ENCODE peak calls at places on chromosomes 1 and 21, in five cellular contexts. D is lower lobe of right lung, J is ovary, Y is heart left ventricle, K is stomach. I is an unnamed sample.

GRCh38 chr1:230463760-230464159 is 37.6 kb upstream of the PGBD5 start:
- DNase-seq in D (no peak), J (no peak), Y (peak; percentile 18), K (no peak), I (no peak)

GRCh38 chr1:204499511-204500468 is 5.2 kb upstream of the PIK3C2B start:
- DNase-seq in D (no peak), J (no peak), Y (no peak), K (no peak), I (no peak)

GRCh38 chr21:23162213-23162946 is 2164.2 kb downstream of the NCAM2 start:
- DNase-seq in D (no peak), J (no peak), Y (no peak), K (no peak), I (no peak)

GRCh38 chr21:40947713-40948112 is 100.8 kb upstream of the DSCAM start:
- DNase-seq in D (no peak), J (no peak), Y (no peak), K (no peak), I (no peak)

GRCh38 chr1:212415107-212415841 is 588 bp upstream of the PACC1 start:
- DNase-seq in D (no peak), J (no peak), Y (no peak), K (no peak), I (no peak)

GRCh38 chr1:45623972-45624371 is at the start of gene CCDC17:
- DNase-seq in D (no peak), J (no peak), Y (no peak), K (no peak), I (no peak)

GRCh38 chr1:168637350-168637991 is 61.1 kb downstream of the XCL1 start:
- DNase-seq in D (no peak), J (no peak), Y (no peak), K (no peak), I (no peak)

GRCh38 chr1:234326493-234327366 is 46.5 kb upstream of the COA6 start:
- DNase-seq in D (no peak), J (no peak), Y (peak; percentile 23), K (peak; percentile 60), I (peak; percentile 60)

GRCh38 chr1:232226197-232226681 is 403.7 kb downstream of the SIPA1L2 start:
- DNase-seq in D (no peak), J (no peak), Y (no peak), K (no peak), I (no peak)

GRCh38 chr1:61486783-61487505 is 238.0 kb downstream of the TM2D1 start:
- DNase-seq in D (no peak), J (no peak), Y (no peak), K (no peak), I (no peak)

GRCh38 chr1:155964193-155964592 is 14.2 kb downstream of the ARHGEF2 start:
- DNase-seq in D (no peak), J (no peak), Y (no peak), K (no peak), I (no peak)

GRCh38 chr1:155966135-155966534 is 12.2 kb downstream of the ARHGEF2 start:
- DNase-seq in D (no peak), J (no peak), Y (no peak), K (no peak), I (no peak)

GRCh38 chr1:155962599-155963211 is 15.6 kb downstream of the ARHGEF2 start:
- DNase-seq in D (peak; percentile 67), J (no peak), Y (peak; percentile 70), K (peak; percentile 62), I (no peak)

GRCh38 chr1:155960081-155960745 is 18.1 kb downstream of the ARHGEF2 start:
- DNase-seq in D (no peak), J (no peak), Y (no peak), K (no peak), I (no peak)

GRCh38 chr1:155961937-155962336 is 16.4 kb downstream of the ARHGEF2 start:
- DNase-seq in D (no peak), J (no peak), Y (peak; percentile 72), K (peak; percentile 49), I (no peak)
- TF ChIP-seq CTCF in D (peak; percentile 34), J (no peak), Y (peak; percentile 32), K (no peak), I (peak; percentile 31)

DNA sequence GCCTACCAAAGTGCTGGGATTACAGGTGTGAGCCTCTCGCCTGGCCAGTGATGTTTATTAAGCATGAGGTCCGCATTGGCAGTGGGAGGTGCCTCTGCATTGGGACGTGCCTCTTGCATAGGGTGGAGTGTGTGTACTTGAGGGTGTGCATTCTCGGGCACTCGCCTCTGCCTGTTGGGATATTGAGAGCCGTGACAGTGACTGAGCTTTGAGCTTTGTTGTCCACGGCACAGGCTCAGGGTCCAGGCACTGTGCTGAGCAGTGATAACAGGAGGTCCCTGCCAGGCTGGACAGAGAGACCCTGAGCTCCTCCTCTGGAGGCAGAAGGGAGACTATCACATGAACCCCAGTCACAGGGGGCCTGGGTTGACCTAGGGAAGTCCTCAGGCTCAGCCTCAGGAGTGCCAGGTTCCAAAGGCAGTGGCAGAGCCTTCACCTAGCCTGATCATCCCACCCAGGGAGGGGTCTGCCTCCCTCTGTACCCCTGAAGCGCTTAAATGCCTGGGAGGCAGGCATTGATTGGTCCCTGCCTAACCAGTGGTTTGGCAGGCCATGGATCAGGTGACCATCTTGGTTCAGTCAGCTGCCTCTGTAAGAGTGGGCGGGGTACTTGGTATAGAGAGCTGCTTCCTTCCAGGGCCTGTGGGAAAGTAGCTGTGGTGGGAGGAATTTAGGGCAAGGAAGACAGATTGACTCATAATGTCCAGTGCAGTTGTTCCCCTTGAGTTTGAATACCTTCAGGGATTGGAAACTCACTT is 213.8 kb upstream of the TMEM51 start:
- DNase-seq in D (no peak), J (no peak), Y (no peak), K (no peak), I (no peak)
- H3K4me1 ChIP-seq in D (peaks cover 38% of the 10 kb centered on the region), J (peaks cover 22% of the 10 kb centered on the region), Y (peaks cover 4% of the 10 kb centered on the region), K (no peaks in the 10 kb centered on the region), I (peaks cover 4% of the 10 kb centered on the region)

GRCh38 chr1:153364766-153365678 is 7.4 kb downstream of the S100A9 start:
- DNase-seq in D (no peak), J (no peak), Y (no peak), K (no peak), I (no peak)
- TF ChIP-seq CTCF in D (no peak), J (no peak), Y (no peak), K (no peak), I (no peak)

DNA sequence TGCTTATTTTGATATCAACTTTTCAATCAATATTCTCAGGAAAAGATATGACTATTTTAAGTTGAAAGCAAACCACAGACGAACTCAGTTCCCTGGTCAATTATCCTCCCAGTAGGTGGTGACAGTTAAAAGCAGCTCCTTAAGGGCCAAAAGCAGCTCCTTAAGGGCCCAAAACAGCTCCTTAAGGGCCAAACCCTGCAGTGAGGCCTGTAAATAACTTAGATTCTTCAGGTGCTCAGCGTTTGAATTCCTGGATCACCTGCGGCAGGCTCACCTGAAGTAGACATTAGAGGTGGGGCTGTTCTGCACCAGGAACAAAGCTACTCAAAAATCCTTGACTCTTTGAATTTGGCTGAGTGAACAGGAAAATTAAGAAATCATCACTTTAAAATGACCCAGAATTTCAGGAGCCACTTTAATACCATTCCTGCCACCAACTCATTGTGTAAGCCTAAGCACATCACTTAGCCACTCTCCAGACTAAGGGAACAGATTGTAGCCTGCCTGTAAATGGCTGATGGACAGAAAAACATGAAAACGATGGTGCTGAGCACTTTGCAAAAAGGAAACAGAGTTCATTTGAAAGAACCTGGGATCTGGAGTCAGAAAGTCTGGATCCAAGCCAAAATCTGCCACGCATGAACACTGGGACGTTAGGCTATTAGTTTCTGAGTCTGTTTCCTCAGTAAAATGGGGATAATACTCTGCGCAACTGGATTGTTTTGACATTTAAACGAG is 126.9 kb downstream of the LRIG2 start:
- DNase-seq in D (peak; percentile 70), J (no peak), Y (no peak), K (no peak), I (no peak)
- H3K4me1 ChIP-seq in D (peaks cover 12% of the 10 kb centered on the region), J (no peaks in the 10 kb centered on the region), Y (no peaks in the 10 kb centered on the region), K (no peaks in the 10 kb centered on the region), I (no peaks in the 10 kb centered on the region)

DNA sequence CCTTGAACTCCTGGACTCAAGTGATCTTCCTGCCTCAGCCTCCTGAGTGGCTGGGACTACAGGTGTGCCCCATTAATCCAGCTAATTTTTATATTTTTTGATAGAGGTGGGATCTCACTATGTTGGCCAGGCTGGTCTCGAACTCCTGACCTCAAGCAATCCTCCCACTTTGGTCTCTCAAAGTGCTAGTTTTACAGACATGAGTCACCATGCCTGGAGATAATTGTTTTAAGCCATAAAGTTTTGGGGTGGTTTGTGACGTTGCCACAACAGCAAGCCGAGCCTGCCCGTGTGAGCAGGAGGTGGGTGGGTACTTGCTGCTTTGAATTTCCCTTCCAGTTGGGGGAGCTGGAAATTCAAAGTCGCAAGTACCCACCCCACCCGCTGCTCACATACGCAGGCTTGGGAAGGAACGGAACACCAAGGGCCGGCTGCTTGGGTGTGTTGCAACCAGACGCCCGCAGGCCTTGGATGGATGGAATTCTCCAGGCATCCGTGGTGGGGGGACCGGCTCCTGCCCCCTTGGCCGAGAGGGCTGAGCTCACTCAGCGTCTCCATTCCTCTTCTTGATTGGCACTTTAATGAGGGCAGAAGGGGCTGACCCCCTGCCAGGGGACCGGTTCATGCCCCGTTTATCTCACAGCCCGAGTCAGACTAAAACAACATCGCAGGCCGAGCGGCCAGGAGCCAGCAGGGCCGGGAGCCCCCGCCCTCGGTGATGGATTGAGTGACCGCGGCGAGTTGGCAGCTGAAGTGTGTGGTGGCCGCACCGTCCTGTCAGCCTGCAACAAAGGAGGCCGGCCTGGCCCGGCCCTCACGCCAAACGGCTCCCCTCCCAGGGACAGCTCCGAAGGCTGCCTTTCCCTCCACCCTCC is 78.1 kb downstream of the DHRS3 start:
- DNase-seq in D (peak; percentile 77), J (peak; percentile 83), Y (peak; percentile 67), K (peak; percentile 60), I (peak; percentile 65)
- TF ChIP-seq CTCF in D (no peak), J (no peak), Y (no peak), K (no peak), I (peak; percentile 36)

GRCh38 chr1:154206212-154206611 is at the start of gene CFAP141:
- DNase-seq in D (no peak), J (no peak), Y (no peak), K (no peak), I (no peak)

GRCh38 chr1:154207262-154207661 is 1.1 kb upstream of the CFAP141 start:
- DNase-seq in D (no peak), J (no peak), Y (no peak), K (no peak), I (no peak)

GRCh38 chr1:154213274-154213673 is 7.1 kb upstream of the CFAP141 start:
- DNase-seq in D (no peak), J (no peak), Y (no peak), K (no peak), I (no peak)

GRCh38 chr1:154212083-154212482 is 6.0 kb upstream of the CFAP141 start:
- DNase-seq in D (no peak), J (no peak), Y (peak; percentile 37), K (no peak), I (no peak)

DNA sequence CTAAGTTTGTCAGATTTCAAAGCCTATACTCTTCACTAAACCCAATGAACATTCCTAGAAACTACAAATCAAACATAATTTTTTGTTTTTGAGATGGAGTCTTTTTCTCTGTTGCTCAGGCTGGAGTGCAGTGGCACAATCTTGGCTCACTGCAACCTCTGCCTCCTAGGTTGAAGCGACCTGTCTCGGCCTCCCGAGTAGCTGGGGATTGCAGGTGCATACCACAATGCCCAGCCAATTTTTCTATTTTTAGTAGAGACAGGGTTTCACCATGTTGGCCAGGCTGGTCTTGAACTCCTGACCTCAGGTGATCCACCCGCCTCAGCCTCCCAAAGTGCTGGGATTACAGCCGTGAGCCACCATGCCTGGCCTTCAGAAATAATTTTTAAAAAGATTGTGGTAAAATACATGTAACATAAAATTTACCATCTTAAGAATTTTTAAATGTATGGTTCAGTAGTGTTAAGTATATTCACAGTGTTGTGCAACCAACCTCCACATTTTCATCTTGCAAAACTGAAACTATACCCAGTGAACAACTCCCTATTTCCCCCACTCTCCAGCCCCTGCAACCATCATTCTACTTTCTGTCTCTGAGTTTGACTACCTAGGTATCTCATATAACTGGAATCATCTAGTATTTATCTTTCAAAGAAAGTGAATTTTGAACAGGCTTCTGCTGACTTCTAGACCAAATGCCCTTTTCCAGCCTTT is 2.7 kb upstream of the CFAP141 start:
- DNase-seq in D (no peak), J (no peak), Y (no peak), K (no peak), I (no peak)
- H3K4me1 ChIP-seq in D (no peaks in the 10 kb centered on the region), J (no peaks in the 10 kb centered on the region), Y (no peaks in the 10 kb centered on the region), K (no peaks in the 10 kb centered on the region), I (no peaks in the 10 kb centered on the region)

I was measured in tibial nerve.